ENCODE peak calls at places on chromosomes 12 and 14, in eight cellular contexts. One of them, this sample, is unnamed.

GRCh38 chr12:56953314-56953713 is 4.1 kb downstream of the RDH16 start:
- DNase-seq in astrocyte of the cerebellum: no peak
- DNase-seq in bronchial epithelial cell: no peak
- DNase-seq in cardiac muscle cell: no peak
- DNase-seq in astrocyte of the spinal cord: no peak
- DNase-seq in right lobe of liver: no peak
- DNase-seq in body of pancreas: no peak
- DNase-seq in lung: no peak
- DNase-seq in this sample: no peak

GRCh38 chr12:66352197-66352596 is 49.9 kb downstream of the HELB start:
- DNase-seq in astrocyte of the cerebellum: no peak
- DNase-seq in bronchial epithelial cell: peak
- DNase-seq in cardiac muscle cell: peak
- DNase-seq in astrocyte of the spinal cord: no peak
- DNase-seq in right lobe of liver: no peak
- DNase-seq in body of pancreas: no peak
- DNase-seq in lung: no peak
- DNase-seq in this sample: no peak

GRCh38 chr12:67632005-67632404 is 16.5 kb upstream of the DYRK2 start:
- DNase-seq in astrocyte of the cerebellum: no peak
- DNase-seq in bronchial epithelial cell: no peak
- DNase-seq in cardiac muscle cell: no peak
- DNase-seq in astrocyte of the spinal cord: no peak
- DNase-seq in right lobe of liver: no peak
- DNase-seq in body of pancreas: no peak
- DNase-seq in lung: peak
- DNase-seq in this sample: no peak

GRCh38 chr12:115227137-115227615 is 543.2 kb upstream of the TBX3 start:
- DNase-seq in astrocyte of the cerebellum: no peak
- DNase-seq in bronchial epithelial cell: peak
- DNase-seq in cardiac muscle cell: peak
- DNase-seq in astrocyte of the spinal cord: peak
- DNase-seq in right lobe of liver: no peak
- DNase-seq in body of pancreas: no peak
- DNase-seq in lung: no peak
- DNase-seq in this sample: peak

GRCh38 chr12:53192531-53193021 is 11.9 kb upstream of the CSAD start:
- DNase-seq in astrocyte of the cerebellum: no peak
- DNase-seq in bronchial epithelial cell: no peak
- DNase-seq in cardiac muscle cell: no peak
- DNase-seq in astrocyte of the spinal cord: no peak
- DNase-seq in right lobe of liver: no peak
- DNase-seq in body of pancreas: no peak
- DNase-seq in lung: no peak
- DNase-seq in this sample: no peak

GRCh38 chr14:74973003-74973614 is 17.7 kb upstream of the PGF start:
- DNase-seq in astrocyte of the cerebellum: no peak
- DNase-seq in bronchial epithelial cell: no peak
- DNase-seq in cardiac muscle cell: peak
- DNase-seq in astrocyte of the spinal cord: peak
- DNase-seq in right lobe of liver: no peak
- DNase-seq in body of pancreas: peak
- DNase-seq in lung: no peak
- DNase-seq in this sample: no peak

GRCh38 chr12:89261210-89261609 is 91.1 kb downstream of the DUSP6 start:
- DNase-seq in astrocyte of the cerebellum: no peak
- DNase-seq in bronchial epithelial cell: no peak
- DNase-seq in cardiac muscle cell: no peak
- DNase-seq in astrocyte of the spinal cord: no peak
- DNase-seq in right lobe of liver: no peak
- DNase-seq in body of pancreas: no peak
- DNase-seq in lung: no peak
- DNase-seq in this sample: no peak

GRCh38 chr12:132651444-132652100 is 33.0 kb downstream of the P2RX2 start:
- DNase-seq in astrocyte of the cerebellum: no peak
- DNase-seq in bronchial epithelial cell: no peak
- DNase-seq in cardiac muscle cell: no peak
- DNase-seq in astrocyte of the spinal cord: no peak
- DNase-seq in right lobe of liver: no peak
- DNase-seq in body of pancreas: no peak
- DNase-seq in lung: no peak
- DNase-seq in this sample: no peak

GRCh38 chr12:120539303-120539702 is 5.1 kb downstream of the RNF10 start:
- DNase-seq in astrocyte of the cerebellum: no peak
- DNase-seq in bronchial epithelial cell: peak
- DNase-seq in cardiac muscle cell: peak
- DNase-seq in astrocyte of the spinal cord: peak
- DNase-seq in right lobe of liver: no peak
- DNase-seq in body of pancreas: peak
- DNase-seq in lung: no peak
- DNase-seq in this sample: no peak
- H3K4me3 ChIP-seq in astrocyte of the cerebellum: no peak
- H3K4me3 ChIP-seq in bronchial epithelial cell: no peak
- H3K4me3 ChIP-seq in cardiac muscle cell: no peak
- H3K4me3 ChIP-seq in astrocyte of the spinal cord: no peak
- H3K4me3 ChIP-seq in right lobe of liver: no peak
- H3K4me3 ChIP-seq in body of pancreas: no peak
- H3K4me3 ChIP-seq in lung: no peak
- H3K4me3 ChIP-seq in this sample: no peak

GRCh38 chr12:124567035-124567672 is at the start of gene NCOR2:
- DNase-seq in astrocyte of the cerebellum: no peak
- DNase-seq in bronchial epithelial cell: no peak
- DNase-seq in cardiac muscle cell: no peak
- DNase-seq in astrocyte of the spinal cord: no peak
- DNase-seq in right lobe of liver: peak
- DNase-seq in body of pancreas: no peak
- DNase-seq in lung: no peak
- DNase-seq in this sample: no peak

GRCh38 chr12:124567673-124568373 is 411 bp upstream of the NCOR2 start:
- DNase-seq in astrocyte of the cerebellum: peak
- DNase-seq in bronchial epithelial cell: peak
- DNase-seq in cardiac muscle cell: peak
- DNase-seq in astrocyte of the spinal cord: peak
- DNase-seq in right lobe of liver: peak
- DNase-seq in body of pancreas: peak
- DNase-seq in lung: peak
- DNase-seq in this sample: peak

GRCh38 chr12:124570810-124571209 is 3.4 kb upstream of the NCOR2 start:
- DNase-seq in astrocyte of the cerebellum: no peak
- DNase-seq in bronchial epithelial cell: no peak
- DNase-seq in cardiac muscle cell: no peak
- DNase-seq in astrocyte of the spinal cord: no peak
- DNase-seq in right lobe of liver: no peak
- DNase-seq in body of pancreas: no peak
- DNase-seq in lung: no peak
- DNase-seq in this sample: no peak

GRCh38 chr12:124569375-124570148 is 2.1 kb upstream of the NCOR2 start:
- DNase-seq in astrocyte of the cerebellum: no peak
- DNase-seq in bronchial epithelial cell: no peak
- DNase-seq in cardiac muscle cell: no peak
- DNase-seq in astrocyte of the spinal cord: peak
- DNase-seq in right lobe of liver: no peak
- DNase-seq in body of pancreas: no peak
- DNase-seq in lung: no peak
- DNase-seq in this sample: no peak

GRCh38 chr12:124568431-124569374 is 1.3 kb upstream of the NCOR2 start:
- DNase-seq in astrocyte of the cerebellum: peak
- DNase-seq in bronchial epithelial cell: peak
- DNase-seq in cardiac muscle cell: peak
- DNase-seq in astrocyte of the spinal cord: peak
- DNase-seq in right lobe of liver: peak
- DNase-seq in body of pancreas: peak
- DNase-seq in lung: peak
- DNase-seq in this sample: peak
- H3K4me3 ChIP-seq in astrocyte of the cerebellum: no peak
- H3K4me3 ChIP-seq in bronchial epithelial cell: no peak
- H3K4me3 ChIP-seq in cardiac muscle cell: no peak
- H3K4me3 ChIP-seq in astrocyte of the spinal cord: no peak
- H3K4me3 ChIP-seq in right lobe of liver: no peak
- H3K4me3 ChIP-seq in body of pancreas: no peak
- H3K4me3 ChIP-seq in lung: no peak
- H3K4me3 ChIP-seq in this sample: no peak

GRCh38 chr14:91367173-91368171 is 50.1 kb downstream of the CCDC88C start:
- DNase-seq in astrocyte of the cerebellum: peak
- DNase-seq in bronchial epithelial cell: peak
- DNase-seq in cardiac muscle cell: peak
- DNase-seq in astrocyte of the spinal cord: peak
- DNase-seq in right lobe of liver: no peak
- DNase-seq in body of pancreas: peak
- DNase-seq in lung: peak
- DNase-seq in this sample: no peak
- H3K4me3 ChIP-seq in astrocyte of the cerebellum: no peak
- H3K4me3 ChIP-seq in bronchial epithelial cell: no peak
- H3K4me3 ChIP-seq in cardiac muscle cell: no peak
- H3K4me3 ChIP-seq in astrocyte of the spinal cord: no peak
- H3K4me3 ChIP-seq in right lobe of liver: no peak
- H3K4me3 ChIP-seq in body of pancreas: no peak
- H3K4me3 ChIP-seq in lung: no peak
- H3K4me3 ChIP-seq in this sample: no peak

GRCh38 chr12:29616664-29617409 is 119.4 kb upstream of the OVCH1 start:
- DNase-seq in astrocyte of the cerebellum: peak
- DNase-seq in bronchial epithelial cell: peak
- DNase-seq in cardiac muscle cell: peak
- DNase-seq in astrocyte of the spinal cord: peak
- DNase-seq in right lobe of liver: no peak
- DNase-seq in body of pancreas: no peak
- DNase-seq in lung: no peak
- DNase-seq in this sample: peak
- H3K4me3 ChIP-seq in astrocyte of the cerebellum: no peak
- H3K4me3 ChIP-seq in bronchial epithelial cell: no peak
- H3K4me3 ChIP-seq in cardiac muscle cell: no peak
- H3K4me3 ChIP-seq in astrocyte of the spinal cord: no peak
- H3K4me3 ChIP-seq in right lobe of liver: no peak
- H3K4me3 ChIP-seq in body of pancreas: no peak
- H3K4me3 ChIP-seq in lung: no peak
- H3K4me3 ChIP-seq in this sample: no peak

DNA sequence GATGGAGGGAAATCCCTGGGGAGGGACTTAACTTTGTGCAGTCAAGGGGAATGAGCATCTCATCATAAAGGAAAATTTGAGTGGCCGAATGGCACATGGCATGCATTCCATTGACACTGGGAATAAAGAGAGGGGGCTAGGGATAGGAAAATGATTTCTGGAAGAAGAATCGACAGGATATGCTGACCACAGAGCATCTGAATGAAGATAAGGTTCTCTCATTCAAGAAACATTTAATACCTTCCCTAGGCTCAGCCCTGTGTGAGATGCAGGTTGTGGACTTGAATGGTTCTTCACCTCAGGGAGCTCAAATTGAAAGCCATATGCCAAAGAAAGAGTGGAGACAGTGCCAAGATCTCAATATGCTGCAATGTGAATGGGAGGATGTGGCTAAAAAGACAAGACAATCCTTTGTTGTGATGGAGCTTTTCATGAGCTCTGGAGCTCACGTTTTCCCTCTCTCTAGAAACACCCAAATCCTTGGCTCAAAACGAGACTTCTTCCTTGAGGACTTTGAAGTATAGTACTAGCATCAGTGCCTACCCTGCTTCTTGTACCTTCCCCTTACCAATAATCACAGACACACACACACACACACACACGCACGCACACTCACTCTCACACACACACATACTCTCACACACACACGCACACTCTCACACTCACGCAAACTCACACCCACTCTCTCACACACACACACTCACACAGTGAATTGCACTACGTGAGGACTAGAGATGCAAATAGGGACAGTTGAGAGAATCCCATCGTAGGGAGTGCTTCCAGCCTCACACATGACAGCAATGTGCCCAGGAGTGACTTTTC is 231.2 kb downstream of the PCNX1 start:
- DNase-seq in astrocyte of the cerebellum: no peak
- DNase-seq in bronchial epithelial cell: no peak
- DNase-seq in cardiac muscle cell: no peak
- DNase-seq in astrocyte of the spinal cord: no peak
- DNase-seq in right lobe of liver: no peak
- DNase-seq in body of pancreas: no peak
- DNase-seq in lung: no peak
- DNase-seq in this sample: no peak
- H3K4me3 ChIP-seq in astrocyte of the cerebellum: no peak
- H3K4me3 ChIP-seq in bronchial epithelial cell: no peak
- H3K4me3 ChIP-seq in cardiac muscle cell: no peak
- H3K4me3 ChIP-seq in astrocyte of the spinal cord: no peak
- H3K4me3 ChIP-seq in right lobe of liver: no peak
- H3K4me3 ChIP-seq in body of pancreas: no peak
- H3K4me3 ChIP-seq in lung: no peak
- H3K4me3 ChIP-seq in this sample: no peak

DNA sequence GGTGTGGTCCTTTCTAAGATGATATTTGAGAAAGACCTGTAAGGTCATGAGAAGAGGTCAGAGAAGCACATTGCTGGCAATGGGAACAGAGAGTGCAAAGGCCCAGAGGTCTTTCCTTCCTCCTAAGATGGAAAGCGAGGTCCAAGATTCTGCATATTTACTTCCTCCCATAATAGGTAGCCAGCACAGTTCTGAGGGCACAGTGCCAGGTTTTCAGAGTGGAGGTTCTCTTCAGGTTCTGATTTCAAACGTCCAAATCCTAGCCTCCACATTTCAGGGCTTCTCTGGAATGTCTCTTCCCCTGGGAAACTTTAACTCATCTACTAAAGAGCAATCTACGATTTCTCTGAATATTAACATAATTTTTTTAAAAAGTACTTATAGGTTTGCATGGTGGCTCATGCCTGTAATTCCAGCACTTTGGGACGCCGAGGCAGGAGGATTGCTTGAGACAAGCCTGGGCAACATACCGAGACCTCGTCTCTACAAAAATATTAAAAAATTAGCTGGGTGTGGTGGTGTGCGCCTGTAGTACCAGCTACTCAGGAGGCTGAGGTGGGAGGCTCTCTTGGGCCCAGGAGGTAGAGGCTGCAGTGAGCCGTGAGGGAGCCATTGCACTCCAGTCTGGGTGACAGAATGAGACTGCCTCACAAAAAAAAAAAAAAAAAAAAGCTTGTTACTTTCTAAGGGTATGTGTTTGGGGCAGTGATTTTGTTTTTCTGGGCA is 526 bp upstream of the MRPL42 start:
- DNase-seq in astrocyte of the cerebellum: no peak
- DNase-seq in bronchial epithelial cell: no peak
- DNase-seq in cardiac muscle cell: no peak
- DNase-seq in astrocyte of the spinal cord: no peak
- DNase-seq in right lobe of liver: no peak
- DNase-seq in body of pancreas: no peak
- DNase-seq in lung: no peak
- DNase-seq in this sample: no peak
- H3K4me3 ChIP-seq in astrocyte of the cerebellum: peak
- H3K4me3 ChIP-seq in bronchial epithelial cell: no peak
- H3K4me3 ChIP-seq in cardiac muscle cell: peak
- H3K4me3 ChIP-seq in astrocyte of the spinal cord: peak
- H3K4me3 ChIP-seq in right lobe of liver: no peak
- H3K4me3 ChIP-seq in body of pancreas: no peak
- H3K4me3 ChIP-seq in lung: no peak
- H3K4me3 ChIP-seq in this sample: no peak